ENCODE peak calls at places on chromosomes 13 and 19, in six cellular contexts. K, G, B, P, C and J are unnamed samples. For H3K4me1, the result is how much of the 10 kb centered on the place peaks cover.

GRCh38 chr19:15195987-15196682 is 4.7 kb downstream of the NOTCH3 start:
- DNase-seq in C (peak), G (no peak), B (no peak), P (no peak), K (no peak), J (peak)

GRCh38 chr13:46855664-46856063 is 41.2 kb downstream of the HTR2A start:
- DNase-seq in P (no peak), G (no peak), C (no peak), K (no peak), B (no peak), J (no peak)

GRCh38 chr19:58356971-58357797 is 3.9 kb upstream of the A1BG start:
- DNase-seq in C (peak), G (no peak), P (no peak), B (no peak), K (no peak), J (peak)

GRCh38 chr13:25980255-25980654 is 71.6 kb downstream of the SHISA2 start:
- DNase-seq in P (no peak), G (peak), K (no peak), B (no peak), C (peak), J (no peak)

GRCh38 chr13:32443111-32443510 is 15.2 kb upstream of the N4BP2L1 start:
- DNase-seq in G (peak), K (no peak), C (peak), B (peak), P (no peak), J (no peak)

GRCh38 chr13:80389073-80390038 is 48.4 kb upstream of the SPRY2 start:
- DNase-seq in C (no peak), K (no peak), P (no peak), G (no peak), B (no peak), J (no peak)

GRCh38 chr13:95497307-95497943 is 55.1 kb upstream of the CLDN10 start:
- DNase-seq in B (no peak), G (no peak), C (no peak), K (peak), P (no peak), J (peak)

GRCh38 chr13:75153834-75154233 is 328.1 kb downstream of the TBC1D4 start:
- DNase-seq in B (no peak), G (no peak), K (no peak), C (no peak), P (no peak), J (no peak)

GRCh38 chr13:109779074-109779473 is 7.3 kb downstream of the IRS2 start:
- DNase-seq in P (no peak), B (no peak), K (no peak), C (no peak), G (no peak), J (no peak)

GRCh38 chr13:97275265-97275664 is 53.1 kb downstream of the MBNL2 start:
- DNase-seq in K (no peak), G (no peak), B (no peak), C (no peak), P (no peak), J (no peak)

GRCh38 chr19:48999481-49000325 is 6.0 kb downstream of the RUVBL2 start:
- DNase-seq in B (peak), P (peak), K (peak), G (peak), C (peak), J (no peak)

GRCh38 chr19:46256855-46257254 is 27.3 kb downstream of the IGFL1 start:
- DNase-seq in B (no peak), G (no peak), K (no peak), C (no peak), P (no peak), J (no peak)

GRCh38 chr19:19406878-19407639 is 1.6 kb downstream of the GATAD2A start:
- DNase-seq in B (no peak), G (peak), P (no peak), C (no peak), K (no peak), J (no peak)

GRCh38 chr13:32811297-32811800 is 204.9 kb upstream of the KL start:
- DNase-seq in C (no peak), G (peak), B (no peak), P (no peak), K (no peak), J (no peak)

GRCh38 chr13:40017662-40018262 is 362.3 kb downstream of the COG6 start:
- DNase-seq in K (no peak), C (peak), G (no peak), B (no peak), P (no peak), J (no peak)

GRCh38 chr13:83498486-83499190 is 383.6 kb downstream of the SLITRK1 start:
- DNase-seq in C (no peak), P (no peak), B (peak), K (no peak), G (peak), J (no peak)

GRCh38 chr19:17254636-17255035 is 8.9 kb upstream of the NR2F6 start:
- DNase-seq in B (no peak), K (no peak), P (no peak), G (no peak), C (no peak), J (no peak)

GRCh38 chr19:17259934-17260333 is 4.6 kb downstream of the USHBP1 start:
- DNase-seq in K (no peak), P (no peak), B (no peak), C (no peak), G (no peak), J (no peak)

GRCh38 chr19:17259118-17259780 is 5.3 kb downstream of the USHBP1 start:
- DNase-seq in G (peak), B (no peak), C (no peak), P (no peak), K (no peak), J (no peak)

GRCh38 chr19:17256130-17256529 is 8.4 kb downstream of the USHBP1 start:
- DNase-seq in C (no peak), K (no peak), P (no peak), G (no peak), B (no peak), J (no peak)

DNA sequence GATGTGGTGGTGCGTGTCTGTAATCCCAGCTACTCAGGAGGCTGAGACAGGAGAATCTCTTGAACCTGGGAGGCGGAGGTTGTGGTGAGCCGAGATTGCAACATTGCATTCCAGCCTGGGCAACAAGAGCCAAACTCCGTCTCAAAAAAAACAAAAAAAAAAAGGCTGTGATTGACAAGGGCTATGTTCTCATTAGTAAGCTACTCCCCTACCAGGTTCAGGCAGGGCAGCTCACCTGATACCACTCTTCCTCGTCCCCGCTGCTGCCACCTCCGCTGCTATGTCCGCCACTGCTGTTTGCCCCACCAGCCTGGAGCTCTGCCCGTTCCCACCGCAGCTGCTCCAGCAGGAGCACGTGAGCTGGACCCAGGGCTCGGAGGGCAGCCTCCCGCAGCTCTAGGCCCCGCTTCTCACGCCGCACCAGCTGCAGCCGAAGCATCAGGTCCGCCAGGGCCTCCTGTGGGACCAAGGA is 9.4 kb downstream of the USHBP1 start:
- DNase-seq in C (peak), K (no peak), P (no peak), G (peak), B (no peak), J (no peak)
- H3K4me3 ChIP-seq in C (no peak), K (no peak), P (no peak), G (no peak), B (no peak), J (no peak)

GRCh38 chr19:35116085-35116801 is 620 bp downstream of the FXYD3 start:
- DNase-seq in B (no peak), P (no peak), G (no peak), K (no peak), C (no peak), J (peak)

GRCh38 chr19:35117017-35117570 is 1.5 kb downstream of the FXYD3 start:
- DNase-seq in C (no peak), K (no peak), P (no peak), B (no peak), G (no peak), J (peak)

GRCh38 chr19:35119091-35119490 is 3.5 kb downstream of the FXYD3 start:
- DNase-seq in P (no peak), B (no peak), G (no peak), C (no peak), K (no peak), J (peak)

GRCh38 chr19:35118268-35119026 is 2.8 kb downstream of the FXYD3 start:
- DNase-seq in C (no peak), K (no peak), P (no peak), G (no peak), B (no peak), J (peak)

GRCh38 chr19:35117791-35118190 is 2.2 kb downstream of the FXYD3 start:
- DNase-seq in K (no peak), B (no peak), P (no peak), G (no peak), C (no peak), J (peak)
- H3K4me1 ChIP-seq in K (under half), B (under half), P (under half), G (under half), C (under half), J (under half)

DNA sequence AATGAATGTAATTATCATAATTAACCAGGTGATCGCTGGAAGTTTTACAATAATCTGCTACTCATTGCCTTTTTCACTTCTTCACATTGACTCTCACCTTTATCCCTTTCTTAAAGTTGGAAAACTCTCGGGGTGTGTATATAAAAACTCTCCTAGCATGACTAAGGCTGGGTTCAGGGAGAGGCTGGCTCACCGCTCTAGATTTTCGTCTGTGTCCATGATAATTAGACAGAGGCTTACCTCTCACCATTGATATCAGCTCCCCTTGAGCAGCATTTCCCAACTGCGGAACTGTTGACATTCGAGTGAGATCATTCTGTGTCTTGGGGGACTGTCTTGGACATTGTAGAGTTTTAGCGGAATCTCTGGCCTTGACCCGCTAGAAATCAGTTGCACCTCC is 39.4 kb downstream of the NFIX start:
- DNase-seq in B (no peak), G (no peak), C (no peak), K (no peak), P (no peak), J (no peak)
- H3K27ac ChIP-seq in B (no peak), G (no peak), C (no peak), K (peak), P (peak), J (peak)

DNA sequence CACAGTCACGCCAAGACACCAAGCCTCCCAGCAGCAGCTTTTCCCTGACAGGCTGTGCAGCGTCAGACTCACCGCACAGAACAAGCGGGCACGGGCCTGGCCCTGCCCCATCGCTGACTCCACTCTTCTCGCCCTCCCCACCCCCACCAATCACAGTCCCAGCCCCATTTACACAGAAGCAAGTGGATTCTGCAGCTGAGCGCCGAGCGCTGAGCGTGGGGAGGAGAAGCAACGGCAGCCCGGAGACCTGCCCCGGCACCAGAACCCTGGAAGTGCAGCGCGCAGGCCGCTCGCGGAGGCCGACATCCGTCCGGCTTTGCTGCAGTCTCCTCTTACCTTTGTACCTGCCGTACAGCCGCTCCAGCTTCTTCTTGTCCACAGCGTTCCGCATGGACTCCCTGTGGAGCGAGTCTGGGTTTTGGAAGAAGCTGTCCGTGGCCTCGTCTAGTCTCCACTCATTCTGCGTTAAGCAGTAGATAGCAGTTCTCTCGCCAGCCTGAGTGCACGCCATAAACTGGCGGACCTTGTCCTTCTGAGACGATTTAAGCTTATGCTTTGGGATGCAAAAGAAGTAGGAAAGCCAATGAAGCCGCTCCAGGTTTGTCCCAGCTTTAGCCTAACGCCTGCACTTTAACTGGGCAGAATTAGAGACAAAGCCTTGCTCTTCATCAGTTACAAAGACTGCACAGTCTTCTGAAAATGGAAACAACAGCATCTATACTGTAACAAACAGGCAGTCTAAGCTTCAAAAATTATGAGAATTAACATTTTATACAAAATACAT is 6.8 kb downstream of the DCUN1D2 start:
- DNase-seq in B (no peak), C (no peak), K (no peak), P (no peak), G (no peak), J (no peak)
- H3K4me3 ChIP-seq in B (no peak), C (no peak), K (peak), P (no peak), G (no peak), J (peak)

DNA sequence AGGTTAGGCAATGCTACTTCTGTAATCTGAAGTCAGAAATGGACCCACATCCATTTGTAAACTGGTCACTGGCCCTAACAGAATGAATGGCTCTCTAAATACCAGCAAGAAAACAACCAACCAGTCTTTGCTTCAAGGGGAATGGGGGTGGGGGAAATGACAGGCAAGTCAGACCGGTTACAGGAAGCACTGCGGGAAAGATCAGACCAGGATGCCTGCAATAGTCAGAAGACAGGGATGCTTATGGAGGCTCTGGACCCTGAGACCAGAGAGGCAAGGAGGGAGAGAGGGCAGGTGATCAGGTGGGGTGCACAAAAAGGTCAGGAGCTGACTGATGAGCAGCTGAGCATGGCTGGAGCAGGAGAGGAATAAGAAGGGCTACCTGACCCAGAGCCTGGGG is 13.1 kb downstream of the MED26 start:
- DNase-seq in K (no peak), P (no peak), G (no peak), B (no peak), C (no peak), J (no peak)
- H3K4me1 ChIP-seq in K (half or more), P (under half), G (under half), B (under half), C (under half), J (under half)

GRCh38 chr19:35062942-35063341 is 21.4 kb downstream of the HPN start:
- DNase-seq in B (no peak), C (no peak), K (no peak), P (no peak), G (no peak), J (no peak)
- H3K27ac ChIP-seq in B (no peak), C (no peak), K (no peak), P (no peak), G (no peak), J (no peak)